ENCODE peak calls at places on chromosomes 2 and 18, in five cellular contexts. One of them, this sample, is unnamed.

GRCh38 chr2:241064008-241064801 is 37.9 kb downstream of the MTERF4 start:
- DNase-seq in fibroblast of the aortic adventitia: no peak
- DNase-seq in Panc1: no peak
- DNase-seq in mesothelial cell of epicardium: peak
- DNase-seq in upper lobe of right lung: peak
- DNase-seq in this sample: no peak

GRCh38 chr18:5286525-5286924 is 9.0 kb downstream of the ZBTB14 start:
- DNase-seq in fibroblast of the aortic adventitia: no peak
- DNase-seq in Panc1: no peak
- DNase-seq in mesothelial cell of epicardium: no peak
- DNase-seq in upper lobe of right lung: no peak
- DNase-seq in this sample: no peak

GRCh38 chr2:105373344-105373781 is 25.5 kb downstream of the FHL2 start:
- DNase-seq in fibroblast of the aortic adventitia: peak
- DNase-seq in Panc1: no peak
- DNase-seq in mesothelial cell of epicardium: no peak
- DNase-seq in upper lobe of right lung: no peak
- DNase-seq in this sample: no peak

GRCh38 chr2:235446082-235446481 is 47.8 kb upstream of the AGAP1 start:
- DNase-seq in fibroblast of the aortic adventitia: no peak
- DNase-seq in Panc1: no peak
- DNase-seq in mesothelial cell of epicardium: no peak
- DNase-seq in upper lobe of right lung: no peak
- DNase-seq in this sample: no peak

GRCh38 chr2:123839326-123839725 is 185.8 kb upstream of the CNTNAP5 start:
- DNase-seq in fibroblast of the aortic adventitia: no peak
- DNase-seq in Panc1: no peak
- DNase-seq in mesothelial cell of epicardium: no peak
- DNase-seq in upper lobe of right lung: no peak
- DNase-seq in this sample: no peak

GRCh38 chr18:58645398-58645797 is 16.5 kb upstream of the ALPK2 start:
- DNase-seq in fibroblast of the aortic adventitia: peak
- DNase-seq in Panc1: no peak
- DNase-seq in mesothelial cell of epicardium: no peak
- DNase-seq in upper lobe of right lung: no peak
- DNase-seq in this sample: no peak

GRCh38 chr18:41145526-41145925 is 809.5 kb upstream of the PIK3C3 start:
- DNase-seq in fibroblast of the aortic adventitia: no peak
- DNase-seq in Panc1: no peak
- DNase-seq in mesothelial cell of epicardium: no peak
- DNase-seq in upper lobe of right lung: no peak
- DNase-seq in this sample: no peak

GRCh38 chr2:48249093-48249492 is 280.9 kb upstream of the STON1 start:
- DNase-seq in fibroblast of the aortic adventitia: peak
- DNase-seq in Panc1: peak
- DNase-seq in mesothelial cell of epicardium: no peak
- DNase-seq in upper lobe of right lung: no peak
- DNase-seq in this sample: no peak

GRCh38 chr2:27849558-27849957 is 40.6 kb downstream of the RBKS start:
- DNase-seq in fibroblast of the aortic adventitia: no peak
- DNase-seq in Panc1: no peak
- DNase-seq in mesothelial cell of epicardium: no peak
- DNase-seq in upper lobe of right lung: no peak
- DNase-seq in this sample: no peak

GRCh38 chr18:50405582-50406271 is 30.9 kb downstream of the SKA1 start:
- DNase-seq in fibroblast of the aortic adventitia: no peak
- DNase-seq in Panc1: no peak
- DNase-seq in mesothelial cell of epicardium: no peak
- DNase-seq in upper lobe of right lung: no peak
- DNase-seq in this sample: no peak

GRCh38 chr2:207528980-207529329 is 807 bp upstream of the CREB1 start:
- DNase-seq in fibroblast of the aortic adventitia: peak
- DNase-seq in Panc1: no peak
- DNase-seq in mesothelial cell of epicardium: no peak
- DNase-seq in upper lobe of right lung: no peak
- DNase-seq in this sample: peak

GRCh38 chr2:23801396-23801795 is 125.5 kb downstream of the ATAD2B start:
- DNase-seq in fibroblast of the aortic adventitia: peak
- DNase-seq in Panc1: no peak
- DNase-seq in mesothelial cell of epicardium: no peak
- DNase-seq in upper lobe of right lung: no peak
- DNase-seq in this sample: no peak

GRCh38 chr18:55513199-55513598 is 74.8 kb downstream of the TCF4 start:
- DNase-seq in fibroblast of the aortic adventitia: peak
- DNase-seq in Panc1: no peak
- DNase-seq in mesothelial cell of epicardium: no peak
- DNase-seq in upper lobe of right lung: no peak
- DNase-seq in this sample: no peak

GRCh38 chr2:121090088-121090715 is 194.8 kb downstream of the TFCP2L1 start:
- DNase-seq in fibroblast of the aortic adventitia: no peak
- DNase-seq in Panc1: no peak
- DNase-seq in mesothelial cell of epicardium: no peak
- DNase-seq in upper lobe of right lung: no peak
- DNase-seq in this sample: no peak

GRCh38 chr2:19653336-19653908 is 248.4 kb downstream of the TTC32 start:
- DNase-seq in fibroblast of the aortic adventitia: no peak
- DNase-seq in Panc1: no peak
- DNase-seq in mesothelial cell of epicardium: no peak
- DNase-seq in upper lobe of right lung: no peak
- DNase-seq in this sample: no peak

GRCh38 chr2:227191367-227191766 is 26.9 kb downstream of the COL4A3 start:
- DNase-seq in fibroblast of the aortic adventitia: peak
- DNase-seq in Panc1: no peak
- DNase-seq in mesothelial cell of epicardium: no peak
- DNase-seq in upper lobe of right lung: no peak
- DNase-seq in this sample: peak

GRCh38 chr2:138794734-138795133 is 14.5 kb upstream of the NXPH2 start:
- DNase-seq in fibroblast of the aortic adventitia: no peak
- DNase-seq in Panc1: no peak
- DNase-seq in mesothelial cell of epicardium: no peak
- DNase-seq in upper lobe of right lung: no peak
- DNase-seq in this sample: no peak

GRCh38 chr18:23215294-23215693 is 80.0 kb downstream of the CABLES1 start:
- DNase-seq in fibroblast of the aortic adventitia: no peak
- DNase-seq in Panc1: no peak
- DNase-seq in mesothelial cell of epicardium: no peak
- DNase-seq in upper lobe of right lung: no peak
- DNase-seq in this sample: no peak

GRCh38 chr2:158561054-158561453 is 104.3 kb downstream of the PKP4 start:
- DNase-seq in fibroblast of the aortic adventitia: no peak
- DNase-seq in Panc1: no peak
- DNase-seq in mesothelial cell of epicardium: no peak
- DNase-seq in upper lobe of right lung: no peak
- DNase-seq in this sample: no peak

GRCh38 chr18:7921938-7922587 is 354.9 kb downstream of the PTPRM start:
- DNase-seq in fibroblast of the aortic adventitia: peak
- DNase-seq in Panc1: no peak
- DNase-seq in mesothelial cell of epicardium: no peak
- DNase-seq in upper lobe of right lung: no peak
- DNase-seq in this sample: no peak

DNA sequence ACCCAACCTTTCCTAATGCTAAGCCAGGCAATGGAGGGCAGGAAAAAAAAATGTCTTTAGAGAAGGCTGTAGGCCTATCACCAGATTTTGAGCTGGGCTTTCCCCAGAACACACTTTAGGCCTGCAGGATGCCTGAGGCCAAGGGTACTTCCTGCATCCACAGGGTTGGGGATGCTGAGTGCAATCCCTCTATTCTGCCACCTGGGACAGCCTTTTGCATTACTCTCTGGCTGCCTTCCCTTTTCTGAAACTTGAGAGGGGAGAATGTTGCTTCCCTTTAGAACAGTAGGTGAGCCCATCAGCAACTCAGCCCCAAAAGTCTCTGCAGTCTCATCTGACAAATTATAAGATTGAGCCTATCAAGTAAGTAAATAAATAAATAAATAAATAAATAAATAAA is 195.2 kb downstream of the SLC8A1 start:
- DNase-seq in fibroblast of the aortic adventitia: no peak
- DNase-seq in Panc1: no peak
- DNase-seq in mesothelial cell of epicardium: no peak
- DNase-seq in upper lobe of right lung: no peak
- DNase-seq in this sample: no peak
- TF ChIP-seq CTCF in fibroblast of the aortic adventitia: peak
- TF ChIP-seq CTCF in Panc1: no peak
- TF ChIP-seq CTCF in mesothelial cell of epicardium: no peak
- TF ChIP-seq CTCF in upper lobe of right lung: no peak
- TF ChIP-seq CTCF in this sample: peak

DNA sequence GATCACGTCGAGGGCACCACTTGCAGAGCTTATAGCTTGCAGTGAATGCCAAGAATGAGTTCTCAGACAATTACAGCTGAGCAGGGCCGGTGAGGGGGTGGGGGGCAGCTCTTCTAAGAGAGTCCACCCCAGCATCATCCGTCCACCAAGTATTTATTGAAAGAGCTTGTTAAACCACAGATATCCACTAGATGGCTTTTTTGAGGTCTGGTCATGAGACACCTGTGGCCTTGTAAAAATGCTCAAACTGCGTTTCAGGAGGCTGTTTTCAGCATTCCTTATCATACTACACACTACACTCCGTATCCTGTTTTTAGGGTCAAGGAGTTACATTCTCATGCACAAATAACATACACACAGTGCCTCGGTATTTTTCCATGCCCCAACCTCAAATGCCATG is 51.5 kb downstream of the DNAJC10 start:
- DNase-seq in fibroblast of the aortic adventitia: peak
- DNase-seq in Panc1: no peak
- DNase-seq in mesothelial cell of epicardium: no peak
- DNase-seq in upper lobe of right lung: no peak
- DNase-seq in this sample: no peak
- TF ChIP-seq CTCF in fibroblast of the aortic adventitia: peak
- TF ChIP-seq CTCF in Panc1: peak
- TF ChIP-seq CTCF in mesothelial cell of epicardium: peak
- TF ChIP-seq CTCF in upper lobe of right lung: peak
- TF ChIP-seq CTCF in this sample: peak

GRCh38 chr2:133420748-133421147 is 147.5 kb downstream of the NCKAP5 start:
- DNase-seq in fibroblast of the aortic adventitia: no peak
- DNase-seq in Panc1: no peak
- DNase-seq in mesothelial cell of epicardium: no peak
- DNase-seq in upper lobe of right lung: no peak
- DNase-seq in this sample: no peak

GRCh38 chr2:133424876-133425275 is 143.4 kb downstream of the NCKAP5 start:
- DNase-seq in fibroblast of the aortic adventitia: peak
- DNase-seq in Panc1: no peak
- DNase-seq in mesothelial cell of epicardium: no peak
- DNase-seq in upper lobe of right lung: no peak
- DNase-seq in this sample: no peak

GRCh38 chr2:133422946-133423345 is 145.3 kb downstream of the NCKAP5 start:
- DNase-seq in fibroblast of the aortic adventitia: peak
- DNase-seq in Panc1: no peak
- DNase-seq in mesothelial cell of epicardium: no peak
- DNase-seq in upper lobe of right lung: no peak
- DNase-seq in this sample: peak

GRCh38 chr2:133418671-133419070 is 149.6 kb downstream of the NCKAP5 start:
- DNase-seq in fibroblast of the aortic adventitia: no peak
- DNase-seq in Panc1: no peak
- DNase-seq in mesothelial cell of epicardium: no peak
- DNase-seq in upper lobe of right lung: no peak
- DNase-seq in this sample: no peak

GRCh38 chr2:133421516-133422324 is 146.5 kb downstream of the NCKAP5 start:
- DNase-seq in fibroblast of the aortic adventitia: peak
- DNase-seq in Panc1: no peak
- DNase-seq in mesothelial cell of epicardium: no peak
- DNase-seq in upper lobe of right lung: no peak
- DNase-seq in this sample: no peak
- TF ChIP-seq CTCF in fibroblast of the aortic adventitia: peak
- TF ChIP-seq CTCF in Panc1: no peak
- TF ChIP-seq CTCF in mesothelial cell of epicardium: no peak
- TF ChIP-seq CTCF in upper lobe of right lung: no peak
- TF ChIP-seq CTCF in this sample: no peak

DNA sequence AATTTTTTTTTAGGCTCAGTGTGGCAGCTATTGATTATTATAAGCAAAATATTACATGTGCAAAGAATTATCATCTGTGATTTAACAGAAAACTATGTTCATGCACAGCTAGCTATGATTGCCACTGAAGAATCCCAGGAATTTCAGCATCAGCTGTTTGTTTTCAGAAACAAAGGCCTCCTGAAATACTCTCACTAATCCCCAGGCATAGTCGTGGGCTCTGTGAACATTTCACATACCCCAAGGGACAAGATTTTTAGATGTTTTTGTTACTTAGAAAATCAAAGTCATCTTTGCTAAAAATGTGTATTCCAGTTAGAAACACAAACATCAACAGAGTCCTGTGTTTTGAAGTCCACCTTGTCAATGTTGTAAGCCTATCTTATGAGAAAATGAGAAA is 156.1 kb downstream of the MYO1B start:
- DNase-seq in fibroblast of the aortic adventitia: peak
- DNase-seq in Panc1: no peak
- DNase-seq in mesothelial cell of epicardium: no peak
- DNase-seq in upper lobe of right lung: no peak
- DNase-seq in this sample: no peak
- TF ChIP-seq CTCF in fibroblast of the aortic adventitia: no peak
- TF ChIP-seq CTCF in Panc1: no peak
- TF ChIP-seq CTCF in mesothelial cell of epicardium: no peak
- TF ChIP-seq CTCF in upper lobe of right lung: no peak
- TF ChIP-seq CTCF in this sample: no peak